ENCODE peak calls at places on chromosomes 2 and 18, in four cellular contexts. One of them, this sample, is unnamed.

GRCh38 chr2:8680931-8681760 is 710 bp upstream of the ID2 start:
- DNase-seq in EH: peak; percentile 89
- DNase-seq in transverse colon: peak; percentile 69
- DNase-seq in NCI-H524: peak; percentile 76
- DNase-seq in this sample: peak; percentile 62

GRCh38 chr2:224927011-224927410 is 115.3 kb downstream of the DOCK10 start:
- DNase-seq in NCI-H524: no peak
- DNase-seq in transverse colon: no peak
- DNase-seq in EH: no peak
- DNase-seq in this sample: no peak

GRCh38 chr2:55779459-55780421 is 86.1 kb upstream of the PNPT1 start:
- DNase-seq in transverse colon: no peak
- DNase-seq in EH: peak; percentile 87
- DNase-seq in NCI-H524: no peak
- DNase-seq in this sample: no peak

GRCh38 chr18:49447810-49448745 is 12.4 kb downstream of the DYM start:
- DNase-seq in EH: peak; percentile 74
- DNase-seq in transverse colon: peak; percentile 21
- DNase-seq in NCI-H524: peak; percentile 57
- DNase-seq in this sample: no peak

GRCh38 chr2:8488001-8488738 is 193.7 kb upstream of the ID2 start:
- DNase-seq in EH: no peak
- DNase-seq in transverse colon: no peak
- DNase-seq in NCI-H524: no peak
- DNase-seq in this sample: no peak

GRCh38 chr2:127014630-127015029 is 92.3 kb downstream of the BIN1 start:
- DNase-seq in NCI-H524: no peak
- DNase-seq in transverse colon: no peak
- DNase-seq in EH: peak; percentile 89
- DNase-seq in this sample: no peak

GRCh38 chr2:231138699-231139098 is 13.9 kb upstream of the HTR2B start:
- DNase-seq in transverse colon: no peak
- DNase-seq in NCI-H524: no peak
- DNase-seq in EH: no peak
- DNase-seq in this sample: no peak

GRCh38 chr2:74947703-74948102 is 10.7 kb upstream of the POLE4 start:
- DNase-seq in NCI-H524: no peak
- DNase-seq in EH: no peak
- DNase-seq in transverse colon: no peak
- DNase-seq in this sample: no peak

GRCh38 chr2:109497447-109497846 is 116.3 kb downstream of the SEPTIN10 start:
- DNase-seq in NCI-H524: no peak
- DNase-seq in EH: peak; percentile 94
- DNase-seq in transverse colon: no peak
- DNase-seq in this sample: no peak

GRCh38 chr2:175743020-175743419 is 259.0 kb downstream of the LNPK start:
- DNase-seq in NCI-H524: no peak
- DNase-seq in transverse colon: no peak
- DNase-seq in EH: peak; percentile 41
- DNase-seq in this sample: no peak

This sample was measured in mucosa of gallbladder.